ENCODE peak calls at places on chromosomes 3 and 15, in five cellular contexts. B, K, P, Y and V are unnamed samples. For H3K4me1, the result is how much of the 10 kb centered on the place peaks cover.

GRCh38 chr3:24447836-24448235 is 46.8 kb downstream of the THRB start:
- DNase-seq in B (no peak), K (no peak), P (no peak), Y (no peak), V (no peak)

GRCh38 chr3:142623209-142623608 is 27.0 kb downstream of the PLS1 start:
- DNase-seq in B (no peak), K (no peak), P (no peak), Y (no peak), V (no peak)

GRCh38 chr15:87293016-87293415 is 963.5 kb downstream of the NTRK3 start:
- DNase-seq in B (no peak), K (no peak), P (no peak), Y (no peak), V (no peak)

GRCh38 chr3:21158801-21159564 is 592.0 kb downstream of the ZNF385D start:
- DNase-seq in B (no peak), K (no peak), P (no peak), Y (no peak), V (no peak)

GRCh38 chr3:79019137-79019923 is 748.5 kb downstream of the ROBO1 start:
- DNase-seq in B (peak), K (peak), P (peak), Y (peak), V (peak)

GRCh38 chr15:89419370-89419984 is 76.9 kb downstream of the RHCG start:
- DNase-seq in B (peak), K (peak), P (peak), Y (no peak), V (peak)

GRCh38 chr3:108073712-108074431 is 17.0 kb downstream of the CD47 start:
- DNase-seq in B (no peak), K (no peak), P (no peak), Y (no peak), V (no peak)

GRCh38 chr3:185552358-185552877 is at the start of gene LIPH:
- DNase-seq in B (no peak), K (no peak), P (no peak), Y (no peak), V (peak)

GRCh38 chr15:64842099-64842940 is 605 bp downstream of the PLEKHO2 start:
- DNase-seq in B (no peak), K (peak), P (no peak), Y (no peak), V (no peak)

GRCh38 chr15:64842986-64843561 is 1.4 kb downstream of the PLEKHO2 start:
- DNase-seq in B (no peak), K (peak), P (no peak), Y (peak), V (peak)

GRCh38 chr15:64845183-64845611 is 3.5 kb downstream of the PLEKHO2 start:
- DNase-seq in B (no peak), K (peak), P (no peak), Y (peak), V (no peak)

GRCh38 chr15:64844576-64845140 is 2.9 kb downstream of the PLEKHO2 start:
- DNase-seq in B (peak), K (no peak), P (peak), Y (no peak), V (no peak)

GRCh38 chr15:64843996-64844395 is 2.3 kb downstream of the PLEKHO2 start:
- DNase-seq in B (no peak), K (no peak), P (no peak), Y (no peak), V (no peak)
- H3K4me1 ChIP-seq in B (half or more), K (half or more), P (under half), Y (half or more), V (under half)

DNA sequence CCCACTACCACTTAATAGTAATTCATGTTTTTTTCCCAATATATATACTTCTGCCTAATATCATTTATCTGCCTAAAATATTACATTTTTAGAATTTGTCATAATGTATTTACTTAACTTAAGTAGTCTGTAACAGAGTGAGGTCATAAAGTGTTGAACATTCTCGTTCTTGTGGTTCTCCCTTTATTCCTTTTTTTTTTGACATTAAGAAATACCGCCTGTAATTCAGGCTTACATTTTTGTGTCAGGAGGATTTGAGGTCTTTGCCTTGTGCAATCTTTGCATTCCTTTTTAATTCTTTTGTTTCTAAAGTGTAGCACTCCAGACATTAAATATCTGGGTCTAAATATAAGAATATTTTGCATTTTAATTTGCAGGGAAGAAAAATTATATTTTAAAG is 315.4 kb downstream of the PTPRG start:
- DNase-seq in B (no peak), K (no peak), P (no peak), Y (no peak), V (no peak)
- H3K4me1 ChIP-seq in B (under half), K (under half), P (under half), Y (under half), V (under half)

GRCh38 chr15:64096486-64097431 is 977 bp downstream of the SNX1 start:
- DNase-seq in B (no peak), K (peak), P (no peak), Y (no peak), V (no peak)

GRCh38 chr15:64092864-64093626 is 593 bp downstream of the CIAO2A start:
- DNase-seq in B (peak), K (peak), P (peak), Y (peak), V (peak)

GRCh38 chr15:64095795-64096485 is at the start of gene SNX1:
- DNase-seq in B (peak), K (peak), P (peak), Y (peak), V (peak)

GRCh38 chr15:64093627-64094417 is at the start of gene CIAO2A:
- DNase-seq in B (peak), K (peak), P (peak), Y (peak), V (peak)

DNA sequence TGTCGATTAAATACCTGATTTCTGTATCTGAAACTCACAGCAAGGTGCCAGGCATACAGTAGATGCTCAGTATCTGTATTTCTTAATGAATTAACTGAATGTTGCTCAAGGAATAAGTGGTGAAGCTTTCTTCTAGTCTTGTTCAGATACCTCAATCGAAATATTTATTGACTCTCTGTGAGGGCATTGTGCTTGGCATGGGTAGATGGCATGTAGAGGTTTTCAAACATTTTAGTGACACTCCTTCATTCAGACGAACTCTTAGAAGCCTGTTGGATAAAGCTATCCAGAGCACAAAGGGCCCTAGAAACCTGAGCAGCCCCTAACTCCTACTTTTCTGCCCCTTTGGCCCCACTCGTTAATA is 369 bp upstream of the SNX1 start:
- DNase-seq in B (no peak), K (no peak), P (no peak), Y (no peak), V (no peak)
- H3K4me1 ChIP-seq in B (under half), K (half or more), P (under half), Y (half or more), V (half or more)

GRCh38 chr3:122987231-122987630 is 40.3 kb downstream of the SEMA5B start:
- DNase-seq in B (no peak), K (no peak), P (no peak), Y (no peak), V (no peak)

GRCh38 chr3:122988507-122988906 is 39.1 kb downstream of the SEMA5B start:
- DNase-seq in B (no peak), K (no peak), P (no peak), Y (no peak), V (no peak)

GRCh38 chr3:122985539-122985938 is 42.0 kb downstream of the SEMA5B start:
- DNase-seq in B (no peak), K (no peak), P (peak), Y (no peak), V (no peak)

GRCh38 chr3:122987726-122988319 is 39.7 kb downstream of the SEMA5B start:
- DNase-seq in B (no peak), K (no peak), P (no peak), Y (no peak), V (no peak)

GRCh38 chr3:122986790-122987189 is 40.8 kb downstream of the SEMA5B start:
- DNase-seq in B (no peak), K (no peak), P (peak), Y (no peak), V (no peak)
- H3K4me1 ChIP-seq in B (under half), K (under half), P (under half), Y (under half), V (under half)

GRCh38 chr15:51844747-51845426 is 15.4 kb downstream of the TMOD3 start:
- DNase-seq in B (no peak), K (no peak), P (no peak), Y (no peak), V (no peak)
- H3K4me1 ChIP-seq in B (under half), K (half or more), P (under half), Y (half or more), V (half or more)

DNA sequence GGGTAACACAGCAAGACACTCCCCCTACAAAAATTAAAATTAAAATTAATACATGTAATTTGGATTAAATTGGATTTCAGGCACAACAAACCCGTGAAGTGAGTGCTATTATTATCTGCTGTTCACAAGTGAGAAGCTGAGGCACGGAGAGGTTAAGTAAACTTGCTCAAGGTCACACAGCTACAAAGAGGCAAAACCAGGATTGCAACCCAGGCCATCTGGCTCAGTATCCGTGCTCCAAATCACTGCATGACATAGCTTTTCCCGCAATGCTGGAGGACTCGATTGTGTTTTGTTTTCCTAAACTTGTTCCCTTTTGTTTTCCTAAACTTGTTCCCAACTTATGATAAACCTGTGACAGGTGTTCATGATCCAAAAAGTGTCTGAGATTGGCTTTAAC is 19.9 kb upstream of the C15orf39 start:
- DNase-seq in B (no peak), K (no peak), P (no peak), Y (no peak), V (no peak)
- H3K4me1 ChIP-seq in B (under half), K (under half), P (under half), Y (under half), V (half or more)